ENCODE peak calls at places on chromosomes 16 and 17, in five cellular contexts. One of them, this sample, is unnamed. For H3K4me1, the result is how much of the 10 kb centered on the place peaks cover.

GRCh38 chr16:4537376-4538066 is 1.1 kb downstream of the CDIP1 start:
- DNase-seq in K562: no peak
- DNase-seq in SK-N-SH: peak
- DNase-seq in HepG2: no peak
- DNase-seq in GM12878: no peak
- DNase-seq in this sample: no peak

GRCh38 chr16:81680444-81681263 is 98.4 kb upstream of the PLCG2 start:
- DNase-seq in K562: no peak
- DNase-seq in SK-N-SH: no peak
- DNase-seq in HepG2: no peak
- DNase-seq in GM12878: no peak
- DNase-seq in this sample: no peak

GRCh38 chr17:42798383-42799380 is at the start of the genes CNTD1 and COA3:
- DNase-seq in K562: peak
- DNase-seq in SK-N-SH: peak
- DNase-seq in HepG2: peak
- DNase-seq in GM12878: peak
- DNase-seq in this sample: peak

GRCh38 chr16:68417711-68418301 is 30.5 kb downstream of the SMPD3 start:
- DNase-seq in K562: no peak
- DNase-seq in SK-N-SH: no peak
- DNase-seq in HepG2: no peak
- DNase-seq in GM12878: peak
- DNase-seq in this sample: no peak

GRCh38 chr16:66695935-66696668 is 441 bp downstream of the CMTM4 start:
- DNase-seq in K562: peak
- DNase-seq in SK-N-SH: no peak
- DNase-seq in HepG2: no peak
- DNase-seq in GM12878: no peak
- DNase-seq in this sample: peak

GRCh38 chr17:73232587-73233373 is 28.9 kb downstream of the CPSF4L start:
- DNase-seq in K562: peak
- DNase-seq in SK-N-SH: no peak
- DNase-seq in HepG2: no peak
- DNase-seq in GM12878: no peak
- DNase-seq in this sample: peak

GRCh38 chr17:59490259-59490658 is 75.2 kb upstream of the DHX40 start:
- DNase-seq in K562: no peak
- DNase-seq in SK-N-SH: no peak
- DNase-seq in HepG2: no peak
- DNase-seq in GM12878: no peak
- DNase-seq in this sample: no peak

GRCh38 chr16:48158296-48158695 is 2.5 kb upstream of the ABCC12 start:
- DNase-seq in K562: no peak
- DNase-seq in SK-N-SH: no peak
- DNase-seq in HepG2: peak
- DNase-seq in GM12878: peak
- DNase-seq in this sample: peak

GRCh38 chr17:80964231-80964856 is 27.3 kb upstream of the CHMP6 start:
- DNase-seq in K562: no peak
- DNase-seq in SK-N-SH: no peak
- DNase-seq in HepG2: no peak
- DNase-seq in GM12878: no peak
- DNase-seq in this sample: no peak

GRCh38 chr16:25228372-25228771 is 11.6 kb downstream of the AQP8 start:
- DNase-seq in K562: no peak
- DNase-seq in SK-N-SH: no peak
- DNase-seq in HepG2: no peak
- DNase-seq in GM12878: no peak
- DNase-seq in this sample: no peak

GRCh38 chr17:32152130-32152529 is 9.8 kb downstream of the RHOT1 start:
- DNase-seq in K562: no peak
- DNase-seq in SK-N-SH: no peak
- DNase-seq in HepG2: peak
- DNase-seq in GM12878: no peak
- DNase-seq in this sample: no peak

GRCh38 chr17:6910987-6911603 is 79.6 kb upstream of the TEKT1 start:
- DNase-seq in K562: peak
- DNase-seq in SK-N-SH: peak
- DNase-seq in HepG2: peak
- DNase-seq in GM12878: no peak
- DNase-seq in this sample: peak

GRCh38 chr16:3696425-3697218 is 20.7 kb downstream of the TRAP1 start:
- DNase-seq in K562: peak
- DNase-seq in SK-N-SH: no peak
- DNase-seq in HepG2: peak
- DNase-seq in GM12878: no peak
- DNase-seq in this sample: peak

GRCh38 chr16:53129281-53130192 is 74.7 kb downstream of the CHD9 start:
- DNase-seq in K562: no peak
- DNase-seq in SK-N-SH: peak
- DNase-seq in HepG2: peak
- DNase-seq in GM12878: no peak
- DNase-seq in this sample: no peak

GRCh38 chr16:81463296-81463890 is 18.8 kb downstream of the CMIP start:
- DNase-seq in K562: no peak
- DNase-seq in SK-N-SH: no peak
- DNase-seq in HepG2: no peak
- DNase-seq in GM12878: no peak
- DNase-seq in this sample: no peak

GRCh38 chr17:35932576-35932975 is 2.0 kb upstream of the RDM1 start:
- DNase-seq in K562: no peak
- DNase-seq in SK-N-SH: no peak
- DNase-seq in HepG2: no peak
- DNase-seq in GM12878: no peak
- DNase-seq in this sample: no peak

GRCh38 chr16:51682905-51683304 is 531.8 kb upstream of the SALL1 start:
- DNase-seq in K562: no peak
- DNase-seq in SK-N-SH: no peak
- DNase-seq in HepG2: no peak
- DNase-seq in GM12878: no peak
- DNase-seq in this sample: no peak

GRCh38 chr16:87076950-87077749 is 240.0 kb downstream of the C16orf95 start:
- DNase-seq in K562: peak
- DNase-seq in SK-N-SH: peak
- DNase-seq in HepG2: peak
- DNase-seq in GM12878: no peak
- DNase-seq in this sample: peak

GRCh38 chr16:65445313-65446260 is 323.7 kb upstream of the CDH11 start:
- DNase-seq in K562: no peak
- DNase-seq in SK-N-SH: no peak
- DNase-seq in HepG2: no peak
- DNase-seq in GM12878: no peak
- DNase-seq in this sample: no peak

GRCh38 chr17:71548540-71549190 is 572.2 kb upstream of the SOX9 start:
- DNase-seq in K562: no peak
- DNase-seq in SK-N-SH: no peak
- DNase-seq in HepG2: no peak
- DNase-seq in GM12878: no peak
- DNase-seq in this sample: no peak

GRCh38 chr16:11355862-11356261 is 10.6 kb downstream of the RMI2 start:
- DNase-seq in K562: no peak
- DNase-seq in SK-N-SH: no peak
- DNase-seq in HepG2: no peak
- DNase-seq in GM12878: no peak
- DNase-seq in this sample: no peak

GRCh38 chr17:27526603-27527002 is 70.4 kb downstream of the KSR1 start:
- DNase-seq in K562: peak
- DNase-seq in SK-N-SH: no peak
- DNase-seq in HepG2: no peak
- DNase-seq in GM12878: no peak
- DNase-seq in this sample: peak

GRCh38 chr17:75845933-75846700 is 1.9 kb upstream of the UNC13D start:
- DNase-seq in K562: peak
- DNase-seq in SK-N-SH: no peak
- DNase-seq in HepG2: no peak
- DNase-seq in GM12878: no peak
- DNase-seq in this sample: no peak

GRCh38 chr16:24988593-24989338 is 26.4 kb downstream of the ARHGAP17 start:
- DNase-seq in K562: no peak
- DNase-seq in SK-N-SH: peak
- DNase-seq in HepG2: peak
- DNase-seq in GM12878: no peak
- DNase-seq in this sample: peak

GRCh38 chr17:74070374-74070773 is 133.1 kb upstream of the RPL38 start:
- DNase-seq in K562: no peak
- DNase-seq in SK-N-SH: no peak
- DNase-seq in HepG2: no peak
- DNase-seq in GM12878: no peak
- DNase-seq in this sample: no peak

GRCh38 chr17:42436401-42436800 is 13.3 kb upstream of the CAVIN1 start:
- DNase-seq in K562: peak
- DNase-seq in SK-N-SH: no peak
- DNase-seq in HepG2: peak
- DNase-seq in GM12878: no peak
- DNase-seq in this sample: no peak

GRCh38 chr17:17387017-17387416 is 83.8 kb downstream of the NT5M start:
- DNase-seq in K562: no peak
- DNase-seq in SK-N-SH: no peak
- DNase-seq in HepG2: no peak
- DNase-seq in GM12878: no peak
- DNase-seq in this sample: no peak

GRCh38 chr17:73175962-73176565 is 11.3 kb downstream of the SSTR2 start:
- DNase-seq in K562: no peak
- DNase-seq in SK-N-SH: no peak
- DNase-seq in HepG2: no peak
- DNase-seq in GM12878: no peak
- DNase-seq in this sample: no peak

GRCh38 chr17:304461-304860 is 48.1 kb downstream of the RPH3AL start:
- DNase-seq in K562: no peak
- DNase-seq in SK-N-SH: no peak
- DNase-seq in HepG2: no peak
- DNase-seq in GM12878: no peak
- DNase-seq in this sample: no peak

GRCh38 chr17:41429667-41430066 is 5.3 kb upstream of the KRT37 start:
- DNase-seq in K562: no peak
- DNase-seq in SK-N-SH: no peak
- DNase-seq in HepG2: no peak
- DNase-seq in GM12878: no peak
- DNase-seq in this sample: no peak

GRCh38 chr16:29009050-29009837 is 24.4 kb downstream of the LAT start:
- DNase-seq in K562: peak
- DNase-seq in SK-N-SH: no peak
- DNase-seq in HepG2: no peak
- DNase-seq in GM12878: no peak
- DNase-seq in this sample: no peak

GRCh38 chr16:51607202-51607756 is 456.2 kb upstream of the SALL1 start:
- DNase-seq in K562: no peak
- DNase-seq in SK-N-SH: no peak
- DNase-seq in HepG2: no peak
- DNase-seq in GM12878: no peak
- DNase-seq in this sample: no peak

GRCh38 chr17:57576744-57577143 is 168.4 kb downstream of the CCDC182 start:
- DNase-seq in K562: no peak
- DNase-seq in SK-N-SH: no peak
- DNase-seq in HepG2: no peak
- DNase-seq in GM12878: no peak
- DNase-seq in this sample: no peak
- H3K4me1 ChIP-seq in K562: under half
- H3K4me1 ChIP-seq in SK-N-SH: under half
- H3K4me1 ChIP-seq in HepG2: half or more
- H3K4me1 ChIP-seq in GM12878: under half
- H3K4me1 ChIP-seq in this sample: under half

DNA sequence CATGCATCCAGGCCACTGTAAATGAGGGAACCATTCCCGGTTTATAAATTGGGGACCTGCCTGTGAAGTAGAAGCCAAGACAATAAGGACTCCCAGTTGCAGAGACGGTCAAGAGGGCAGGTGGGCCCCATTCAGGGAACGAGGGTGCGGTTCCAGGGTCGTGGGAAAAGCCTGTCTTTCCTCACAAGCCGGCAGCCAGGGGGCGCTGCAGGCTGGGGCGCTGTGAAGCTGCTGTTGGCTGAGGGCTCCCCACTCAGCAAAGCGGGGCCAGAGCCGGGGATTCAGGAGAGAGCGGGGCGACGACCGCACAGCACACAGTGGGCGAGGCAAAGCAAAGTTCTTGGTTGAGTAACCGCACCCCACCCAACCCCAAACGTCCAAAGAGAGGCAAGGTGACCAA is 24.9 kb downstream of the CDRT15 start:
- DNase-seq in K562: peak
- DNase-seq in SK-N-SH: no peak
- DNase-seq in HepG2: no peak
- DNase-seq in GM12878: no peak
- DNase-seq in this sample: no peak
- TF ChIP-seq REST in K562: no peak
- TF ChIP-seq REST in SK-N-SH: no peak
- TF ChIP-seq REST in HepG2: no peak
- TF ChIP-seq REST in GM12878: no peak
- TF ChIP-seq REST in this sample: no peak

GRCh38 chr16:20900299-20901067 is at the start of the genes DCUN1D3 and LYRM1:
- DNase-seq in K562: peak
- DNase-seq in SK-N-SH: peak
- DNase-seq in HepG2: peak
- DNase-seq in GM12878: peak
- DNase-seq in this sample: peak
- TF ChIP-seq EP300 in K562: no peak
- TF ChIP-seq EP300 in SK-N-SH: no peak
- TF ChIP-seq EP300 in HepG2: peak
- TF ChIP-seq EP300 in GM12878: no peak
- TF ChIP-seq EP300 in this sample: no peak

DNA sequence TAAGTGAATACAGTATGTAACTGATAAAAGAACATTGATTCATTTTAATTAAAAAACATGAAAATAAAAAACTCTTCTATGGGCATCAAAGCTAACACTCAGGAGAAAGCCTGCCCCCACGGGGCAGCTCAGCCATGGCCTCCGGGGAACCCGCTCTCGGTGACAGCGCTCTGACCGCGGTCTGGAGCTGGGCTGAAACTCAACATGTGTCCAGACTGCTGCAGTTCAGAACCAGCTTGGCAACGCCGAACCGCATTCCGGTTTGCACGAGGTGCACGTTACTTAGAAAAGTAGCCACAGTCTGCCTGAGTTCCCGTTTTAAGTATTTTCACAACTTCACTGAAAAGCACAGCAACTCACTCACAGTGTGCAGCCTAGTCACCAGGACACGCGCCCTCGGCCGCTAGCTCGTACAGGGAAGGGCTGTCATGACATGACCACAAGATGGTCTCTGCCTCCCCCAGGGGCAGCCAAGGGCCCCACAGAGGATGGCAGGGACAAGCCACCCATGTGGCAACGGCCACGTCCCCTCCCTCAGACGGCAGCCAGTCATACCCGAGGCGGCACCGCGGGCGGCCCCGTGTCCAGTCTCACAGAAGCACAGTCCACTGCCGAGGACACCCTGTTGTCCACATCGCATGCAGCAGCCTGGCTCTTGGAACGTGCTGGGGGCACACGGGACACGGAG is 77.1 kb upstream of the METRNL start:
- DNase-seq in K562: no peak
- DNase-seq in SK-N-SH: no peak
- DNase-seq in HepG2: no peak
- DNase-seq in GM12878: no peak
- DNase-seq in this sample: no peak
- H3K4me1 ChIP-seq in K562: under half
- H3K4me1 ChIP-seq in SK-N-SH: under half
- H3K4me1 ChIP-seq in HepG2: under half
- H3K4me1 ChIP-seq in GM12878: under half
- H3K4me1 ChIP-seq in this sample: under half

This sample was measured in A549.